ENCODE peak calls at places on chromosomes 16 and 17, in six cellular contexts. W, H, V, T, K and D are unnamed samples.

GRCh38 chr17:75412455-75413317 is 7.2 kb upstream of the GRB2 start:
- DNase-seq in W (peak), T (peak), V (peak), K (no peak), H (peak), D (peak)

GRCh38 chr17:45225051-45225700 is 3.5 kb downstream of the FMNL1 start:
- DNase-seq in H (peak), K (no peak), T (peak), V (no peak), W (no peak), D (peak)

GRCh38 chr17:8155341-8156173 is 3.4 kb upstream of the PER1 start:
- DNase-seq in W (no peak), V (no peak), K (no peak), H (peak), T (no peak), D (no peak)

GRCh38 chr17:66966529-66967418 is 2.3 kb downstream of the CACNG4 start:
- DNase-seq in H (no peak), W (no peak), V (no peak), K (no peak), T (no peak), D (no peak)

GRCh38 chr16:74999683-75000480 is 1.1 kb downstream of the ZNRF1 start:
- DNase-seq in K (no peak), V (peak), H (peak), T (no peak), W (no peak), D (peak)

GRCh38 chr17:20116683-20117309 is 107.6 kb downstream of the SPECC1 start:
- DNase-seq in T (no peak), V (peak), W (peak), H (peak), K (no peak), D (peak)

GRCh38 chr16:30096862-30097563 is 1.0 kb upstream of the YPEL3 start:
- DNase-seq in V (no peak), H (peak), W (no peak), T (no peak), K (no peak), D (no peak)

GRCh38 chr17:33596904-33597303 is 303.8 kb upstream of the ASIC2 start:
- DNase-seq in T (no peak), H (no peak), K (no peak), W (no peak), V (no peak), D (no peak)

GRCh38 chr16:88616320-88616719 is 22.1 kb upstream of the IL17C start:
- DNase-seq in K (no peak), H (peak), W (no peak), V (no peak), T (no peak), D (no peak)

GRCh38 chr17:29760279-29760721 is 137.6 kb upstream of the CORO6 start:
- DNase-seq in H (peak), T (peak), W (peak), V (peak), K (no peak), D (peak)

GRCh38 chr17:261640-262039 is 80.2 kb upstream of the DOC2B start:
- DNase-seq in W (no peak), V (no peak), T (no peak), H (no peak), K (no peak), D (no peak)

GRCh38 chr17:5785867-5786509 is 201.7 kb upstream of the NLRP1 start:
- DNase-seq in H (no peak), K (no peak), V (peak), T (peak), W (peak), D (no peak)

GRCh38 chr16:62036101-62036806 is at the start of gene CDH8:
- DNase-seq in W (peak), K (no peak), V (peak), T (no peak), H (no peak), D (no peak)

GRCh38 chr16:68070249-68070725 is 14.9 kb upstream of the NFATC3 start:
- DNase-seq in H (no peak), W (no peak), T (no peak), V (no peak), K (no peak), D (no peak)

GRCh38 chr17:67212716-67213417 is 32.1 kb downstream of the HELZ start:
- DNase-seq in W (no peak), T (no peak), H (no peak), V (peak), K (no peak), D (no peak)

GRCh38 chr17:19928299-19928698 is 49.3 kb downstream of the AKAP10 start:
- DNase-seq in T (no peak), K (no peak), H (no peak), V (no peak), W (no peak), D (no peak)

GRCh38 chr16:65312795-65313194 is 190.9 kb upstream of the CDH11 start:
- DNase-seq in K (no peak), W (peak), T (no peak), V (peak), H (no peak), D (no peak)

GRCh38 chr17:5747964-5748363 is 163.7 kb upstream of the NLRP1 start:
- DNase-seq in V (no peak), T (no peak), W (no peak), K (no peak), H (no peak), D (no peak)

GRCh38 chr16:23514381-23515152 is 4.3 kb upstream of the GGA2 start:
- DNase-seq in T (no peak), W (no peak), V (no peak), H (peak), K (no peak), D (no peak)

GRCh38 chr17:45346255-45347015 is 29.6 kb upstream of the MAP3K14 start:
- DNase-seq in W (no peak), H (no peak), T (no peak), K (no peak), V (peak), D (no peak)

GRCh38 chr16:88815901-88816589 is 4.3 kb upstream of the APRT start:
- DNase-seq in W (no peak), T (peak), K (no peak), H (peak), V (no peak), D (peak)

GRCh38 chr17:78250891-78251772 is 19.7 kb downstream of the TMEM235 start:
- DNase-seq in V (peak), H (peak), W (peak), K (no peak), T (peak), D (peak)

GRCh38 chr17:142102-142661 is 4.8 kb downstream of the SCGB1C2 start:
- DNase-seq in K (no peak), T (peak), W (peak), H (peak), V (peak), D (peak)

GRCh38 chr17:45334701-45335677 is 18.2 kb upstream of the MAP3K14 start:
- DNase-seq in W (no peak), T (no peak), H (no peak), K (no peak), V (no peak), D (no peak)

GRCh38 chr16:75073551-75074414 is 42.8 kb downstream of the LDHD start:
- DNase-seq in T (no peak), V (peak), W (peak), K (no peak), H (no peak), D (no peak)

GRCh38 chr16:12627394-12627793 is 176.3 kb downstream of the CPPED1 start:
- DNase-seq in W (no peak), V (no peak), T (peak), H (no peak), K (no peak), D (no peak)

GRCh38 chr17:75809631-75810111 is 25.1 kb downstream of the UNK start:
- DNase-seq in W (no peak), T (no peak), V (no peak), K (no peak), H (no peak), D (no peak)

GRCh38 chr17:78305801-78306200 is 54.1 kb downstream of the SOCS3 start:
- DNase-seq in T (no peak), K (no peak), V (no peak), W (no peak), H (no peak), D (no peak)

GRCh38 chr17:20133552-20133951 is 124.4 kb downstream of the SPECC1 start:
- DNase-seq in V (no peak), K (no peak), T (no peak), H (no peak), W (no peak), D (no peak)

GRCh38 chr16:75244225-75244792 is 7.1 kb downstream of the BCAR1 start:
- DNase-seq in W (no peak), K (no peak), T (no peak), H (no peak), V (peak), D (no peak)

GRCh38 chr16:72915331-72915730 is 132.6 kb downstream of the ZFHX3 start:
- DNase-seq in V (no peak), T (no peak), W (no peak), H (no peak), K (no peak), D (no peak)

GRCh38 chr16:5502944-5503343 is 405.3 kb upstream of the EEF2KMT start:
- DNase-seq in W (no peak), T (no peak), V (no peak), H (no peak), K (no peak), D (no peak)

GRCh38 chr17:34850964-34851363 is 110.3 kb downstream of the CCT6B start:
- DNase-seq in H (no peak), T (no peak), W (no peak), V (no peak), K (no peak), D (no peak)

GRCh38 chr17:37338847-37339246 is 36.9 kb upstream of the C17orf78 start:
- DNase-seq in H (no peak), W (no peak), K (no peak), V (no peak), T (no peak), D (no peak)

GRCh38 chr17:77503916-77504651 is 363.3 kb downstream of the SEC14L1 start:
- DNase-seq in V (no peak), W (no peak), T (no peak), K (no peak), H (peak), D (no peak)

GRCh38 chr17:72654746-72655145 is 437.7 kb downstream of the SLC39A11 start:
- DNase-seq in V (no peak), K (no peak), H (no peak), W (no peak), T (no peak), D (no peak)